ENCODE peak calls at places on chromosomes 13 and 19, in ten cellular contexts. P, C, W, V, D, E, B, T, Z and Q are unnamed samples.

GRCh38 chr19:16013851-16014840 is 62.1 kb upstream of the TPM4 start:
- DNase-seq in P (no peak), C (no peak), W (no peak), V (no peak), D (no peak), E (peak), B (no peak), T (no peak), Z (no peak), Q (no peak)

GRCh38 chr19:38658462-38659306 is 11.2 kb downstream of the ACTN4 start:
- DNase-seq in P (no peak), C (peak), W (no peak), V (peak), D (peak), E (peak), B (peak), T (peak), Z (no peak), Q (no peak)

GRCh38 chr19:13262450-13262849 is 112.2 kb downstream of the IER2 start:
- DNase-seq in P (no peak), C (peak), W (no peak), V (no peak), D (peak), E (no peak), B (peak), T (peak), Z (no peak), Q (no peak)

GRCh38 chr13:88071371-88071770 is 400.2 kb downstream of the SLITRK5 start:
- DNase-seq in P (no peak), C (no peak), W (no peak), V (no peak), D (peak), E (no peak), B (no peak), T (no peak), Z (no peak), Q (no peak)

GRCh38 chr13:73261739-73262216 is 203.0 kb downstream of the KLF5 start:
- DNase-seq in P (no peak), C (no peak), W (no peak), V (no peak), D (peak), E (no peak), B (peak), T (peak), Z (no peak), Q (no peak)

GRCh38 chr19:2478756-2479555 is 3.0 kb downstream of the GADD45B start:
- DNase-seq in P (peak), C (no peak), W (peak), V (no peak), D (peak), E (peak), B (no peak), T (no peak), Z (peak), Q (peak)

GRCh38 chr19:18596752-18597157 is 8.2 kb downstream of the REX1BD start:
- DNase-seq in P (no peak), C (no peak), W (no peak), V (no peak), D (peak), E (peak), B (no peak), T (peak), Z (no peak), Q (peak)

GRCh38 chr19:282501-282900 is 8.7 kb downstream of the PLPP2 start:
- DNase-seq in P (no peak), C (no peak), W (no peak), V (no peak), D (no peak), E (peak), B (no peak), T (no peak), Z (no peak), Q (no peak)

GRCh38 chr13:100300213-100300612 is 211.3 kb downstream of the PCCA start:
- DNase-seq in P (no peak), C (no peak), W (no peak), V (no peak), D (no peak), E (no peak), B (no peak), T (no peak), Z (no peak), Q (no peak)

GRCh38 chr19:30236006-30236405 is 136.2 kb upstream of the ZNF536 start:
- DNase-seq in P (no peak), C (no peak), W (no peak), V (no peak), D (no peak), E (no peak), B (no peak), T (no peak), Z (peak), Q (no peak)

GRCh38 chr19:49812452-49812996 is 568 bp downstream of the FUZ start:
- DNase-seq in P (no peak), C (no peak), W (no peak), V (no peak), D (no peak), E (no peak), B (no peak), T (no peak), Z (no peak), Q (no peak)

GRCh38 chr19:19948800-19949199 is 48.1 kb downstream of the ZNF93 start:
- DNase-seq in P (no peak), C (no peak), W (no peak), V (no peak), D (no peak), E (no peak), B (no peak), T (no peak), Z (no peak), Q (no peak)

GRCh38 chr19:44848805-44849457 is 2.8 kb downstream of the NECTIN2 start:
- DNase-seq in P (no peak), C (no peak), W (no peak), V (no peak), D (no peak), E (no peak), B (no peak), T (no peak), Z (no peak), Q (no peak)

GRCh38 chr13:31067416-31068118 is 94.1 kb downstream of the HSPH1 start:
- DNase-seq in P (no peak), C (no peak), W (no peak), V (no peak), D (peak), E (no peak), B (no peak), T (no peak), Z (no peak), Q (no peak)

GRCh38 chr13:73074101-73074500 is 15.3 kb downstream of the KLF5 start:
- DNase-seq in P (no peak), C (no peak), W (no peak), V (no peak), D (no peak), E (no peak), B (no peak), T (no peak), Z (no peak), Q (no peak)

GRCh38 chr19:18046066-18046718 is 38.2 kb downstream of the ARRDC2 start:
- DNase-seq in P (peak), C (peak), W (no peak), V (no peak), D (peak), E (no peak), B (no peak), T (peak), Z (no peak), Q (no peak)

GRCh38 chr13:43128504-43128929 is 105.1 kb downstream of the DNAJC15 start:
- DNase-seq in P (no peak), C (no peak), W (no peak), V (no peak), D (no peak), E (no peak), B (no peak), T (no peak), Z (no peak), Q (no peak)

GRCh38 chr13:112955271-112955937 is 13.6 kb upstream of the MCF2L start:
- DNase-seq in P (no peak), C (no peak), W (no peak), V (no peak), D (no peak), E (peak), B (no peak), T (no peak), Z (no peak), Q (no peak)

GRCh38 chr13:67123165-67123564 is 107.0 kb downstream of the PCDH9 start:
- DNase-seq in P (no peak), C (no peak), W (no peak), V (no peak), D (no peak), E (no peak), B (no peak), T (no peak), Z (no peak), Q (no peak)

GRCh38 chr13:100497394-100497793 is 91.2 kb downstream of the GGACT start:
- DNase-seq in P (no peak), C (no peak), W (no peak), V (no peak), D (peak), E (no peak), B (no peak), T (no peak), Z (no peak), Q (no peak)

GRCh38 chr19:13831560-13832056 is 36.4 kb downstream of the ZSWIM4 start:
- DNase-seq in P (no peak), C (no peak), W (no peak), V (no peak), D (no peak), E (no peak), B (no peak), T (no peak), Z (no peak), Q (no peak)

GRCh38 chr13:108227651-108228272 is 9.6 kb downstream of the ABHD13 start:
- DNase-seq in P (no peak), C (no peak), W (no peak), V (peak), D (peak), E (no peak), B (no peak), T (peak), Z (no peak), Q (no peak)

GRCh38 chr19:9010693-9011092 is 484 bp upstream of the MUC16 start:
- DNase-seq in P (no peak), C (no peak), W (no peak), V (no peak), D (no peak), E (no peak), B (no peak), T (no peak), Z (no peak), Q (no peak)

GRCh38 chr13:29914591-29914990 is 64.2 kb upstream of the UBL3 start:
- DNase-seq in P (no peak), C (no peak), W (no peak), V (no peak), D (no peak), E (no peak), B (no peak), T (no peak), Z (no peak), Q (no peak)

GRCh38 chr13:91273675-91274074 is 73.8 kb upstream of the MIR17HG start:
- DNase-seq in P (no peak), C (no peak), W (no peak), V (no peak), D (no peak), E (no peak), B (peak), T (no peak), Z (no peak), Q (no peak)

GRCh38 chr19:42023121-42023942 is 29.3 kb upstream of the ATP1A3 start:
- DNase-seq in P (no peak), C (no peak), W (no peak), V (no peak), D (no peak), E (no peak), B (peak), T (peak), Z (no peak), Q (no peak)

GRCh38 chr19:13164370-13165090 is 14.3 kb downstream of the IER2 start:
- DNase-seq in P (no peak), C (peak), W (no peak), V (no peak), D (peak), E (peak), B (peak), T (peak), Z (peak), Q (no peak)

GRCh38 chr19:38664503-38665211 is 17.2 kb downstream of the ACTN4 start:
- DNase-seq in P (no peak), C (no peak), W (no peak), V (no peak), D (no peak), E (no peak), B (no peak), T (peak), Z (no peak), Q (no peak)

GRCh38 chr19:54896036-54896435 is 9.9 kb upstream of the NCR1 start:
- DNase-seq in P (no peak), C (no peak), W (no peak), V (no peak), D (no peak), E (no peak), B (no peak), T (no peak), Z (no peak), Q (no peak)

GRCh38 chr13:38346764-38347163 is 2.9 kb upstream of the UFM1 start:
- DNase-seq in P (no peak), C (no peak), W (no peak), V (no peak), D (no peak), E (no peak), B (no peak), T (no peak), Z (no peak), Q (no peak)

GRCh38 chr13:102399791-102400618 is 1.8 kb downstream of the FGF14 start:
- DNase-seq in P (no peak), C (peak), W (peak), V (no peak), D (peak), E (no peak), B (no peak), T (no peak), Z (peak), Q (no peak)

GRCh38 chr13:112587767-112588489 is at the start of gene TUBGCP3:
- DNase-seq in P (no peak), C (peak), W (peak), V (peak), D (peak), E (peak), B (peak), T (peak), Z (peak), Q (peak)

GRCh38 chr19:11538232-11539036 is at the start of gene CNN1:
- DNase-seq in P (no peak), C (no peak), W (no peak), V (no peak), D (no peak), E (peak), B (no peak), T (no peak), Z (no peak), Q (peak)